ENCODE peak calls at places on chromosomes 2 and 18, in nine cellular contexts. P, N, G, J, I, X, S, L and D are unnamed samples.

GRCh38 chr2:42693013-42693575 is 70.8 kb downstream of the OXER1 start:
- DNase-seq in X (no peak), G (no peak), J (no peak), L (peak; percentile 31), I (no peak), N (no peak), S (no peak), P (no peak), D (no peak)

GRCh38 chr2:128275498-128276045 is 43.1 kb downstream of the HS6ST1 start:
- DNase-seq in G (peak; percentile 11), P (no peak), L (no peak), X (no peak), S (no peak), I (no peak), J (no peak), N (peak; percentile 44), D (peak; percentile 50)

GRCh38 chr2:169743549-169743948 is 9.9 kb downstream of the KLHL23 start:
- DNase-seq in N (peak; percentile 73), P (no peak), X (no peak), S (no peak), I (no peak), J (no peak), G (no peak), L (no peak), D (no peak)

GRCh38 chr2:52238782-52239181 is 1206.8 kb upstream of the NRXN1 start:
- DNase-seq in L (no peak), N (no peak), G (no peak), I (no peak), P (no peak), J (no peak), S (peak; percentile 29), X (no peak), D (no peak)

GRCh38 chr2:79966882-79967281 is 337.7 kb downstream of the LRRTM1 start:
- DNase-seq in G (no peak), N (no peak), L (no peak), S (no peak), P (no peak), I (no peak), J (no peak), X (no peak), D (no peak)

GRCh38 chr2:219469186-219469724 is 29.4 kb upstream of the GMPPA start:
- DNase-seq in G (no peak), P (peak; percentile 74), N (no peak), X (peak; percentile 86), L (peak; percentile 79), S (no peak), J (peak; percentile 55), I (no peak), D (no peak)

GRCh38 chr2:96808176-96808837 is 7.8 kb upstream of the CNNM3 start:
- DNase-seq in X (no peak), N (peak; percentile 58), L (no peak), J (no peak), I (no peak), G (no peak), S (no peak), P (no peak), D (no peak)

GRCh38 chr2:200778038-200778437 is 33.7 kb upstream of the BZW1 start:
- DNase-seq in L (no peak), I (no peak), S (no peak), G (no peak), J (no peak), X (no peak), N (no peak), P (no peak), D (no peak)

GRCh38 chr18:65968605-65969004 is 217.8 kb downstream of the CDH7 start:
- DNase-seq in J (no peak), L (no peak), G (no peak), X (peak; percentile 5), S (peak; percentile 51), P (no peak), I (no peak), N (no peak), D (no peak)

GRCh38 chr18:47930086-47930843 is at the start of gene SMAD2:
- DNase-seq in I (peak; percentile 61), N (peak; percentile 93), G (peak; percentile 84), P (peak; percentile 68), L (peak; percentile 87), X (peak; percentile 54), S (peak; percentile 93), J (peak; percentile 15), D (peak; percentile 94)

GRCh38 chr2:135817946-135818345 is 19.0 kb downstream of the LCT start:
- DNase-seq in N (no peak), L (no peak), X (no peak), P (no peak), J (no peak), G (no peak), S (no peak), I (no peak), D (no peak)

GRCh38 chr2:11344956-11345671 is 678 bp upstream of the ROCK2 start:
- DNase-seq in J (peak; percentile 52), G (peak; percentile 51), X (peak; percentile 21), I (peak; percentile 48), P (peak; percentile 89), S (peak; percentile 75), N (peak; percentile 89), L (no peak), D (peak; percentile 63)

GRCh38 chr18:48126240-48126639 is 195.8 kb upstream of the SMAD2 start:
- DNase-seq in N (no peak), G (no peak), X (no peak), L (no peak), J (no peak), S (no peak), P (no peak), I (no peak), D (no peak)

GRCh38 chr2:26710174-26710573 is 17.7 kb downstream of the KCNK3 start:
- DNase-seq in L (no peak), X (no peak), G (no peak), I (no peak), P (no peak), N (no peak), S (no peak), J (no peak), D (no peak)

GRCh38 chr2:42100696-42101585 is 53.1 kb downstream of the PKDCC start:
- DNase-seq in J (no peak), I (no peak), X (no peak), P (peak; percentile 32), S (peak; percentile 78), N (peak; percentile 78), G (peak; percentile 62), L (no peak), D (peak; percentile 90)

DNA sequence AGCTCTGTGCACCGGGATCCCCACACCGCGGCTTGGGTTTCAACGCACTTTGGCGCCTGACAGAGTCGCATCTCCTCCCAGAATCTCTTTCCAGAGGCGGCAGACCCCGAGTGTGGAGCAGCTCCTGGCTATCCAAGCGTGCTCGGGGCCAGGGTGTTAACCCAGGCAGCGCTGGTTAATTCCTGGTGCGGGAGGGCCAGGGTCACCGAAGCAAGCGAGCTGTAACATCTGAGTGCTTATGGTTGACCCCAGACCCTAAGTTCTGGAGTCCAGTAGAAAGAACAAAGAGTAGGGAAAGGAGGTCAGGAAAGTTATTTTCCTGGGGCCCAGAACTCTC is 566 bp upstream of the OSR1 start:
- DNase-seq in J (no peak), X (no peak), P (no peak), I (no peak), N (no peak), L (no peak), G (no peak), S (no peak), D (peak; percentile 77)
- TF ChIP-seq CTCF in J (no peak), X (no peak), P (no peak), I (no peak), N (no peak), L (no peak), G (no peak), S (no peak), D (no peak)

GRCh38 chr2:222774941-222775340 is 85.9 kb upstream of the ACSL3 start:
- DNase-seq in X (peak; percentile 42), G (no peak), J (no peak), P (peak; percentile 19), L (peak; percentile 54), I (no peak), N (no peak), S (peak; percentile 21), D (no peak)

GRCh38 chr2:222776792-222777191 is 84.0 kb upstream of the ACSL3 start:
- DNase-seq in I (no peak), G (no peak), L (no peak), P (no peak), N (no peak), X (no peak), S (no peak), J (no peak), D (no peak)

GRCh38 chr2:222769941-222770340 is 90.9 kb upstream of the ACSL3 start:
- DNase-seq in I (no peak), X (no peak), S (no peak), G (no peak), J (no peak), L (no peak), P (no peak), N (no peak), D (no peak)

GRCh38 chr2:222769446-222769845 is 91.4 kb upstream of the ACSL3 start:
- DNase-seq in G (no peak), I (no peak), S (no peak), N (no peak), P (no peak), X (no peak), J (no peak), L (no peak), D (no peak)

DNA sequence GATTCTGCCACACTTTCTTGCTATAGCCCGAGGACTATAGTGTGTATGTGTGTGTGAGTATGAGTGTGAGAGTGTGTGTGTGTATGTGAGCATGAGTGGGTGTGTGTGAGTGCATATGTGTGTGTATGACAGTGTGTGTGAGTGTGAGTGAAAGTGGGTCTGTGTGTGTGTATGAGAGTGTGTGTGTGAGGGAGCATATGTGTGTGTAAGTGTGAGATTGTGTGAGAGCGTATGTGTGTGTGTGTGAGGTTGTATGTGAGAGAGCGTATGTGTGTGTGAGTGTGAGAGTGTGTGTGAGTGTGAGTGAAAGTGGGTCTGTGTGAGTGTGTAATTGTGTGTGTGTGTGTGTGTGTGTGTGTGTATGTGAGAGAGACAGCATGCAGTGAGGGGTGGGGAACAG is 89.0 kb upstream of the ACSL3 start:
- DNase-seq in J (no peak), S (no peak), P (no peak), N (no peak), L (no peak), X (no peak), G (no peak), I (no peak), D (no peak)
- TF ChIP-seq CTCF in J (no peak), S (no peak), P (no peak), N (no peak), L (no peak), X (no peak), G (no peak), I (no peak), D (no peak)

DNA sequence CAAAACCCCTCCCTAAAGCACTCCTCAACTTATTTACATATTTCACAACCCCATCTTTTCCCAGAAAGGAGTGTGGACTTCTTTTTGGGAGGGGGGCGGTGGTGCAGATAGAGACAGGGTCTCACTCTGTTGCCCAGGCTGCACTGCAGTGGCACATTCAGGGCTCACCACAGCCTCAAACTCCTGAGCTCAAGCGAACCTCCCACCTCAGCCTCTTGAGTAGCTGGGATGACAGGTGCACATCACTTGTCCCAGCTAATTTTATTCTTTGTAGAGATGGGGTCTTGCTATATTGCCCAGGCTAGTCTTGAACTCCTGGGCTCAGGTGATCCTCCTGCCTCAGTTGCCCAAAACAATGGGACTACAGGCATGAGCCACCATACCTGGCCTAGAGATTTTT is 44.1 kb downstream of the ADCY3 start:
- DNase-seq in S (no peak), P (no peak), N (no peak), I (no peak), G (no peak), J (no peak), L (no peak), X (no peak), D (no peak)
- TF ChIP-seq CTCF in S (no peak), P (no peak), N (no peak), I (no peak), G (no peak), J (no peak), L (no peak), X (no peak), D (no peak)

GRCh38 chr2:39696838-39697237 is 31.1 kb downstream of the TMEM178A start:
- DNase-seq in S (no peak), N (no peak), J (peak; percentile 11), G (no peak), P (peak; percentile 80), I (no peak), X (peak; percentile 62), L (peak; percentile 53), D (no peak)
- TF ChIP-seq CTCF in S (no peak), N (no peak), J (peak; percentile 63), G (peak; percentile 54), P (peak; percentile 45), I (peak; percentile 55), X (peak; percentile 8), L (peak; percentile 39), D (peak; percentile 85)